ENCODE peak calls at places on chromosomes 11 and 22, in nine cellular contexts. G is HCT116, V is LNCaP clone FGC, O is H9, J is astrocyte of the spinal cord, B is GM10248, T is upper lobe of left lung, A is upper lobe of right lung, S is fibroblast of the aortic adventitia. E is an unnamed sample.

GRCh38 chr11:25981998-25982397 is 349.9 kb upstream of the ANO3 start:
- DNase-seq in O (no peak), B (peak; percentile 20), J (peak; percentile 71), T (no peak), A (no peak), G (no peak), S (peak; percentile 89), V (peak; percentile 47), E (peak; percentile 29)

GRCh38 chr11:128830290-128830813 is 36.7 kb downstream of the KCNJ1 start:
- DNase-seq in T (no peak), V (no peak), S (no peak), G (no peak), A (no peak), J (no peak), B (no peak), O (no peak), E (no peak)

GRCh38 chr11:61266602-61267001 is 25.6 kb downstream of the PGA5 start:
- DNase-seq in G (no peak), A (no peak), B (no peak), S (peak; percentile 65), V (no peak), J (no peak), O (no peak), T (no peak), E (no peak)

GRCh38 chr11:3056296-3057068 is 741 bp downstream of the CARS1 start:
- DNase-seq in T (peak; percentile 84), J (no peak), A (no peak), V (no peak), B (no peak), S (peak; percentile 17), O (no peak), G (no peak), E (no peak)

GRCh38 chr11:47587733-47588326 is 1.4 kb downstream of the FAM180B start:
- DNase-seq in T (no peak), B (no peak), O (no peak), A (peak; percentile 84), V (no peak), S (no peak), J (no peak), G (no peak), E (no peak)

GRCh38 chr22:23574371-23574811 is 5.7 kb downstream of the IGLL1 start:
- DNase-seq in A (peak; percentile 53), B (peak; percentile 9), G (no peak), J (no peak), T (peak; percentile 52), O (no peak), V (no peak), S (no peak), E (no peak)

GRCh38 chr11:124740277-124740882 is 638 bp downstream of the NRGN start:
- DNase-seq in A (peak; percentile 85), J (no peak), S (peak; percentile 33), V (no peak), T (peak; percentile 87), B (peak; percentile 65), G (no peak), O (peak; percentile 53), E (no peak)

GRCh38 chr22:37545703-37546435 is 14.4 kb upstream of the CDC42EP1 start:
- DNase-seq in O (peak; percentile 94), J (peak; percentile 97), G (no peak), S (peak; percentile 97), A (peak; percentile 94), V (no peak), T (peak; percentile 90), B (no peak), E (peak; percentile 90)

GRCh38 chr11:70470127-70470526 is 71.8 kb downstream of the CTTN start:
- DNase-seq in A (no peak), V (no peak), O (no peak), B (no peak), G (no peak), T (no peak), J (peak; percentile 26), S (peak; percentile 66), E (no peak)

GRCh38 chr11:6568191-6568918 is 35.1 kb downstream of the RRP8 start:
- DNase-seq in A (no peak), J (peak; percentile 73), O (peak; percentile 73), S (peak; percentile 85), B (no peak), V (peak; percentile 76), T (no peak), G (no peak), E (peak; percentile 18)

GRCh38 chr11:35185696-35186095 is 46.7 kb downstream of the CD44 start:
- DNase-seq in B (no peak), T (no peak), J (no peak), V (no peak), G (no peak), A (no peak), O (no peak), S (peak; percentile 77), E (no peak)

GRCh38 chr11:66467034-66467659 is 442 bp downstream of the PELI3 start:
- DNase-seq in G (no peak), T (peak; percentile 93), O (no peak), B (peak; percentile 55), V (no peak), J (peak; percentile 12), A (no peak), S (peak; percentile 15), E (no peak)

GRCh38 chr11:119832536-119832935 is 103.5 kb upstream of the NECTIN1 start:
- DNase-seq in O (peak; percentile 56), J (no peak), B (no peak), A (no peak), G (no peak), V (peak; percentile 13), T (no peak), S (peak; percentile 7), E (no peak)

GRCh38 chr11:47376183-47376542 is 2.2 kb downstream of the SPI1 start:
- DNase-seq in G (no peak), B (no peak), V (no peak), T (no peak), J (no peak), O (no peak), A (no peak), S (no peak), E (no peak)

GRCh38 chr22:50177537-50178470 is 7.3 kb downstream of the PANX2 start:
- DNase-seq in B (no peak), S (no peak), A (no peak), T (peak; percentile 82), V (no peak), J (no peak), G (no peak), O (peak; percentile 56), E (no peak)

GRCh38 chr22:43147821-43148220 is 3.5 kb upstream of the TSPO start:
- DNase-seq in T (no peak), S (no peak), G (no peak), J (no peak), V (no peak), B (no peak), A (peak; percentile 76), O (no peak), E (no peak)

GRCh38 chr11:66851698-66852465 is 5.0 kb upstream of the LRFN4 start:
- DNase-seq in O (peak; percentile 80), G (no peak), B (no peak), A (peak; percentile 65), J (no peak), T (peak; percentile 76), V (no peak), S (no peak), E (no peak)

DNA sequence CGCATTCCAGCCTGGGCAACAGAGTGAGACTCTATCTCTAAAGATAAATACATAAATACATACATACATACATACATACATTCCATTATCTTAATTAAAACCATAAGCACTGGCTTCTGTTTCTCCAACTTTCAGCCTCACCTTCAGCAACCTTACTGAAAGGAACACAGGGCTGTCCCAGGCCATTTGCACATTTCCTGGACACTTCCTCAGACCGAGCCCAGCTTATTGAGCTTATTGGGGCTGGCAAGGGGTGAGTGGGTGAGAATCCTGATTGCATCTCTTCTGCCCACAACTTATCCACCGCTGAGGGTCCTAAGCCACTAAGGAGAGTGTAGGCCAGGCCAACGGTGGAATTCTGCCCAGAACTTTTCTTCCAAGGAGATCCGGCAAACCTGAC is 16.5 kb upstream of the LRP5 start:
- DNase-seq in T (no peak), A (no peak), O (no peak), V (no peak), G (no peak), B (no peak), J (no peak), S (no peak), E (no peak)
- TF ChIP-seq CTCF in T (no peak), A (no peak), O (no peak), V (no peak), G (no peak), B (no peak), J (no peak), S (no peak), E (no peak)

GRCh38 chr22:40348025-40348658 is 1.8 kb downstream of the ADSL start:
- DNase-seq in V (no peak), T (no peak), B (peak; percentile 78), O (no peak), G (peak; percentile 40), A (no peak), J (peak; percentile 60), S (peak; percentile 73), E (peak; percentile 51)
- TF ChIP-seq CTCF in V (peak; percentile 87), T (peak; percentile 41), B (peak; percentile 89), O (peak; percentile 81), G (peak; percentile 79), A (peak; percentile 75), J (peak; percentile 87), S (peak; percentile 90), E (peak; percentile 83)

GRCh38 chr11:114433376-114433775 is 5.9 kb upstream of the REXO2 start:
- DNase-seq in T (no peak), O (no peak), B (no peak), G (no peak), J (no peak), V (peak; percentile 88), S (no peak), A (no peak), E (no peak)
- TF ChIP-seq CTCF in T (no peak), O (no peak), B (no peak), G (no peak), J (no peak), V (peak; percentile 9), S (no peak), A (no peak), E (no peak)

GRCh38 chr11:92397356-92397755 is 172.7 kb downstream of the FAT3 start:
- DNase-seq in V (no peak), B (no peak), J (no peak), T (no peak), G (no peak), O (no peak), A (no peak), S (no peak), E (no peak)

GRCh38 chr11:92396133-92396532 is 171.5 kb downstream of the FAT3 start:
- DNase-seq in B (no peak), A (no peak), J (no peak), O (no peak), V (no peak), G (no peak), S (no peak), T (no peak), E (no peak)

GRCh38 chr11:92401507-92401906 is 176.9 kb downstream of the FAT3 start:
- DNase-seq in B (no peak), G (no peak), V (no peak), T (no peak), A (no peak), J (no peak), O (no peak), S (no peak), E (no peak)

DNA sequence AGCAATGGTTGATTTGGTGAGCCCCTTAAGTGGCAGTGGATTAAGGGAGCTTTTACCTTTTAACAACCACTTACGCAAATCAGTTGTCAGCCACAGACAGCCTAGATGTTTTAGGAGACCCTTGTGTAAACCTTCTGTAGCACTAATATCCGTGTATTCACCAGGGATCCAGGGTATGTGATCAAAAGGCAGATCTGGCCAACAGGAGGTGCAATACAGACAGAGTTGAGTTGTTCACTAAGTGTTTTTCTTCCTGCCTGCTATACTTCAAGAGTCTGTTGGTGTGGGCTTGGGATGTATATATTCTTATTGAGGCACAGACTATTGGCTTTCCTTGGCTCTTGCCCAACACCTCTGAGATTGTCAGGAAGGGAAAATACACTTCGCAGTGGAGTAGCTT is 175.1 kb downstream of the FAT3 start:
- DNase-seq in S (no peak), J (no peak), A (no peak), O (no peak), B (no peak), G (no peak), T (no peak), V (no peak), E (no peak)
- TF ChIP-seq CTCF in S (no peak), J (no peak), A (no peak), O (peak; percentile 57), B (no peak), G (no peak), T (no peak), V (peak; percentile 27), E (peak; percentile 26)

E was measured in HFFc6.